ENCODE peak calls at places on chromosomes 2 and 18, in seven cellular contexts. One of them, this sample, is unnamed.

GRCh38 chr2:154692927-154693326 is 5.6 kb upstream of the KCNJ3 start:
- DNase-seq in right lobe of liver: no peak
- DNase-seq in OCI-LY7: no peak
- DNase-seq in heart left ventricle: no peak
- DNase-seq in cardiac muscle cell: peak; percentile 13
- DNase-seq in heart right ventricle: no peak
- DNase-seq in breast epithelium: no peak
- DNase-seq in this sample: no peak

GRCh38 chr2:170812716-170813585 is 3.7 kb upstream of the GAD1 start:
- DNase-seq in right lobe of liver: no peak
- DNase-seq in OCI-LY7: peak; percentile 85
- DNase-seq in heart left ventricle: no peak
- DNase-seq in cardiac muscle cell: peak; percentile 95
- DNase-seq in heart right ventricle: no peak
- DNase-seq in breast epithelium: no peak
- DNase-seq in this sample: no peak

GRCh38 chr2:109066917-109067828 is 61.8 kb upstream of the SH3RF3 start:
- DNase-seq in right lobe of liver: no peak
- DNase-seq in OCI-LY7: no peak
- DNase-seq in heart left ventricle: no peak
- DNase-seq in cardiac muscle cell: no peak
- DNase-seq in heart right ventricle: no peak
- DNase-seq in breast epithelium: no peak
- DNase-seq in this sample: no peak

GRCh38 chr2:111679202-111679601 is 204.8 kb downstream of the ANAPC1 start:
- DNase-seq in right lobe of liver: no peak
- DNase-seq in OCI-LY7: no peak
- DNase-seq in heart left ventricle: no peak
- DNase-seq in cardiac muscle cell: peak; percentile 24
- DNase-seq in heart right ventricle: no peak
- DNase-seq in breast epithelium: no peak
- DNase-seq in this sample: no peak

GRCh38 chr18:10406172-10406663 is 48.2 kb upstream of the APCDD1 start:
- DNase-seq in right lobe of liver: no peak
- DNase-seq in OCI-LY7: no peak
- DNase-seq in heart left ventricle: peak; percentile 43
- DNase-seq in cardiac muscle cell: no peak
- DNase-seq in heart right ventricle: no peak
- DNase-seq in breast epithelium: no peak
- DNase-seq in this sample: no peak

GRCh38 chr18:50127516-50128229 is 67.3 kb downstream of the MYO5B start:
- DNase-seq in right lobe of liver: no peak
- DNase-seq in OCI-LY7: no peak
- DNase-seq in heart left ventricle: no peak
- DNase-seq in cardiac muscle cell: no peak
- DNase-seq in heart right ventricle: no peak
- DNase-seq in breast epithelium: no peak
- DNase-seq in this sample: no peak

GRCh38 chr2:70132244-70133126 is 45.2 kb downstream of the PCBP1 start:
- DNase-seq in right lobe of liver: no peak
- DNase-seq in OCI-LY7: peak; percentile 73
- DNase-seq in heart left ventricle: peak; percentile 50
- DNase-seq in cardiac muscle cell: peak; percentile 60
- DNase-seq in heart right ventricle: peak; percentile 54
- DNase-seq in breast epithelium: no peak
- DNase-seq in this sample: peak; percentile 58

GRCh38 chr18:49020621-49021021 is 69.9 kb upstream of the SMAD7 start:
- DNase-seq in right lobe of liver: no peak
- DNase-seq in OCI-LY7: no peak
- DNase-seq in heart left ventricle: no peak
- DNase-seq in cardiac muscle cell: no peak
- DNase-seq in heart right ventricle: no peak
- DNase-seq in breast epithelium: peak; percentile 49
- DNase-seq in this sample: no peak

GRCh38 chr2:7027436-7027835 is 110.2 kb downstream of the RNF144A start:
- DNase-seq in right lobe of liver: no peak
- DNase-seq in OCI-LY7: no peak
- DNase-seq in heart left ventricle: no peak
- DNase-seq in cardiac muscle cell: no peak
- DNase-seq in heart right ventricle: no peak
- DNase-seq in breast epithelium: no peak
- DNase-seq in this sample: no peak

GRCh38 chr2:118059919-118060478 is 28.3 kb upstream of the INSIG2 start:
- DNase-seq in right lobe of liver: no peak
- DNase-seq in OCI-LY7: peak; percentile 36
- DNase-seq in heart left ventricle: no peak
- DNase-seq in cardiac muscle cell: peak; percentile 82
- DNase-seq in heart right ventricle: no peak
- DNase-seq in breast epithelium: no peak
- DNase-seq in this sample: peak; percentile 45

GRCh38 chr2:101479328-101479727 is 4.4 kb upstream of the RFX8 start:
- DNase-seq in right lobe of liver: no peak
- DNase-seq in OCI-LY7: no peak
- DNase-seq in heart left ventricle: no peak
- DNase-seq in cardiac muscle cell: no peak
- DNase-seq in heart right ventricle: no peak
- DNase-seq in breast epithelium: no peak
- DNase-seq in this sample: no peak

GRCh38 chr2:181952413-181953226 is 33.0 kb upstream of the PPP1R1C start:
- DNase-seq in right lobe of liver: no peak
- DNase-seq in OCI-LY7: no peak
- DNase-seq in heart left ventricle: no peak
- DNase-seq in cardiac muscle cell: no peak
- DNase-seq in heart right ventricle: no peak
- DNase-seq in breast epithelium: no peak
- DNase-seq in this sample: no peak

GRCh38 chr2:9336534-9337354 is 86.6 kb downstream of the ITGB1BP1 start:
- DNase-seq in right lobe of liver: peak; percentile 59
- DNase-seq in OCI-LY7: no peak
- DNase-seq in heart left ventricle: peak; percentile 61
- DNase-seq in cardiac muscle cell: peak; percentile 94
- DNase-seq in heart right ventricle: no peak
- DNase-seq in breast epithelium: peak; percentile 64
- DNase-seq in this sample: no peak

GRCh38 chr2:23566236-23567142 is 181.5 kb downstream of the KLHL29 start:
- DNase-seq in right lobe of liver: no peak
- DNase-seq in OCI-LY7: peak; percentile 19
- DNase-seq in heart left ventricle: no peak
- DNase-seq in cardiac muscle cell: no peak
- DNase-seq in heart right ventricle: no peak
- DNase-seq in breast epithelium: no peak
- DNase-seq in this sample: no peak

GRCh38 chr2:191114403-191114886 is 36.3 kb downstream of the STAT4 start:
- DNase-seq in right lobe of liver: no peak
- DNase-seq in OCI-LY7: no peak
- DNase-seq in heart left ventricle: no peak
- DNase-seq in cardiac muscle cell: peak; percentile 32
- DNase-seq in heart right ventricle: no peak
- DNase-seq in breast epithelium: no peak
- DNase-seq in this sample: peak; percentile 43

GRCh38 chr2:74578476-74578875 is 24.0 kb downstream of the DOK1 start:
- DNase-seq in right lobe of liver: no peak
- DNase-seq in OCI-LY7: no peak
- DNase-seq in heart left ventricle: no peak
- DNase-seq in cardiac muscle cell: no peak
- DNase-seq in heart right ventricle: no peak
- DNase-seq in breast epithelium: no peak
- DNase-seq in this sample: no peak

GRCh38 chr2:47534179-47534919 is 131.4 kb downstream of the MSH2 start:
- DNase-seq in right lobe of liver: no peak
- DNase-seq in OCI-LY7: no peak
- DNase-seq in heart left ventricle: no peak
- DNase-seq in cardiac muscle cell: peak; percentile 67
- DNase-seq in heart right ventricle: no peak
- DNase-seq in breast epithelium: no peak
- DNase-seq in this sample: no peak

GRCh38 chr2:110688594-110689091 is 10.8 kb upstream of the BUB1 start:
- DNase-seq in right lobe of liver: no peak
- DNase-seq in OCI-LY7: no peak
- DNase-seq in heart left ventricle: no peak
- DNase-seq in cardiac muscle cell: no peak
- DNase-seq in heart right ventricle: no peak
- DNase-seq in breast epithelium: no peak
- DNase-seq in this sample: no peak

DNA sequence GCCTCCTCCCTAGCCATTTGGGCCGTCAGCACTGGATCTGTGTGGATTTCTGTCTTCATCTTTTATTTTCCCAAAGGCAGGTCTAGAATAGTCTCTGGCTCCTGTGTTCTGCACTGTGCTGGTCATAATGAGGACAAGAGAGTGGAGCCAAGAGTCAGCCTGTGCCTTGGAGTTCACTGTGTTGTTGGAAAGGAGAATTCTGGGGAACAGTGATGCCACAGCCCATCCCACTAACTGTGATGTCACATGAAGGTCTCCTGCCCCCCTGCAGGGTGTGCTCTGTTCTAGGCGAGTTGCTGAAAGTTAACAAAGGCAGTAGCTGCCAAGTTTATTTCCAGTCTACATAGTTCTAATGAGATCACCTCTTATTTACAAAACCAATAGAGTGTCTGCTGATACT is 248.5 kb downstream of the TPGS2 start:
- DNase-seq in right lobe of liver: no peak
- DNase-seq in OCI-LY7: no peak
- DNase-seq in heart left ventricle: peak; percentile 41
- DNase-seq in cardiac muscle cell: peak; percentile 64
- DNase-seq in heart right ventricle: no peak
- DNase-seq in breast epithelium: no peak
- DNase-seq in this sample: no peak
- TF ChIP-seq CTCF in right lobe of liver: no peak
- TF ChIP-seq CTCF in OCI-LY7: no peak
- TF ChIP-seq CTCF in heart left ventricle: no peak
- TF ChIP-seq CTCF in cardiac muscle cell: peak; percentile 25
- TF ChIP-seq CTCF in heart right ventricle: no peak
- TF ChIP-seq CTCF in breast epithelium: no peak
- TF ChIP-seq CTCF in this sample: peak; percentile 20

GRCh38 chr2:203440671-203441070 is 94.4 kb downstream of the RAPH1 start:
- DNase-seq in right lobe of liver: no peak
- DNase-seq in OCI-LY7: no peak
- DNase-seq in heart left ventricle: no peak
- DNase-seq in cardiac muscle cell: no peak
- DNase-seq in heart right ventricle: no peak
- DNase-seq in breast epithelium: no peak
- DNase-seq in this sample: no peak
- H3K36me3 ChIP-seq in right lobe of liver: peaks cover 29% of the 10 kb centered on the region
- H3K36me3 ChIP-seq in OCI-LY7: peaks cover 62% of the 10 kb centered on the region
- H3K36me3 ChIP-seq in heart left ventricle: peaks cover 87% of the 10 kb centered on the region
- H3K36me3 ChIP-seq in cardiac muscle cell: peaks cover 9% of the 10 kb centered on the region
- H3K36me3 ChIP-seq in heart right ventricle: peaks cover 83% of the 10 kb centered on the region
- H3K36me3 ChIP-seq in breast epithelium: no peaks in the 10 kb centered on the region
- H3K36me3 ChIP-seq in this sample: no peaks in the 10 kb centered on the region

GRCh38 chr2:43136862-43137261 is 89.5 kb downstream of the ZFP36L2 start:
- DNase-seq in right lobe of liver: no peak
- DNase-seq in OCI-LY7: peak; percentile 74
- DNase-seq in heart left ventricle: no peak
- DNase-seq in cardiac muscle cell: no peak
- DNase-seq in heart right ventricle: no peak
- DNase-seq in breast epithelium: no peak
- DNase-seq in this sample: no peak
- TF ChIP-seq CTCF in right lobe of liver: no peak
- TF ChIP-seq CTCF in OCI-LY7: no peak
- TF ChIP-seq CTCF in heart left ventricle: no peak
- TF ChIP-seq CTCF in cardiac muscle cell: no peak
- TF ChIP-seq CTCF in heart right ventricle: no peak
- TF ChIP-seq CTCF in breast epithelium: no peak
- TF ChIP-seq CTCF in this sample: no peak

DNA sequence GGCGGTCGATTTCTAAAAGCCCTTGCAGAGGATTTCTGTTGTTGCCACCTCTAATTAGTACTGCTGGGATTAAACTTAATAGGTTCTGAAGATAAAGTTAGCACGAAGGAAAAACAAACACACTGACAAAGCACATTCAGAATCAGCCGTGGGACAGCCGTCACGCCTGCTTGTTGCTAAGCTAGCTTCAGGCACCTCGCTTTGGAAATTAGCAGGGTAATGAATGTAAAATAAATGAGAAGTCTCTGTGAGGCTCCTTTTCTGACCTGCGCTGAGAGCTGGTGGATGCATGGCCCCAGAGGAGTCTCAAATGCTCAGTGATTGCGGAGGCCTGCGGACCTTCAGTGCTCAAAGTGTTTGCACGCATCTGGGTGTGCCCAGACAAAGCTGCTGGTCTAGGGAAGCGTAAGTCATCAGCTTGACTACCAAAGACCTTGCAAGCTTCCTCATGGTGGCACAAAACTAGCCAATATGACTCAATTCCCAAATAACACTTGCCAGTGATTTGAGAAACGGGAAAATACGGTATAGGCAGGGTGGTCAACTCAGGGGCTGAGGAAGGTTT is 50.6 kb downstream of the CD8B2 start:
- DNase-seq in right lobe of liver: no peak
- DNase-seq in OCI-LY7: no peak
- DNase-seq in heart left ventricle: no peak
- DNase-seq in cardiac muscle cell: no peak
- DNase-seq in heart right ventricle: no peak
- DNase-seq in breast epithelium: no peak
- DNase-seq in this sample: no peak
- H3K36me3 ChIP-seq in right lobe of liver: no peaks in the 10 kb centered on the region
- H3K36me3 ChIP-seq in OCI-LY7: no peaks in the 10 kb centered on the region
- H3K36me3 ChIP-seq in heart left ventricle: no peaks in the 10 kb centered on the region
- H3K36me3 ChIP-seq in cardiac muscle cell: no peaks in the 10 kb centered on the region
- H3K36me3 ChIP-seq in heart right ventricle: no peaks in the 10 kb centered on the region
- H3K36me3 ChIP-seq in breast epithelium: no peaks in the 10 kb centered on the region
- H3K36me3 ChIP-seq in this sample: no peaks in the 10 kb centered on the region